ENCODE peak calls at places on chromosomes 1 and 21, in six cellular contexts. One of them, this sample, is unnamed. For H3K27me3, the result is how much of the 10 kb centered on the place peaks cover.

GRCh38 chr1:61093525-61094137 is 11.3 kb downstream of the NFIA start:
- DNase-seq in DND-41: no peak
- DNase-seq in stomach: no peak
- DNase-seq in GM06990: no peak
- DNase-seq in heart left ventricle: no peak
- DNase-seq in neural progenitor cell: peak
- DNase-seq in this sample: no peak

GRCh38 chr1:241632987-241633386 is 7.2 kb downstream of the CHML start:
- DNase-seq in neural progenitor cell: no peak
- DNase-seq in GM06990: no peak
- DNase-seq in heart left ventricle: no peak
- DNase-seq in stomach: no peak
- DNase-seq in DND-41: no peak
- DNase-seq in this sample: no peak

GRCh38 chr1:116330342-116330652 is 42.7 kb upstream of the ATP1A1 start:
- DNase-seq in heart left ventricle: no peak
- DNase-seq in neural progenitor cell: no peak
- DNase-seq in GM06990: no peak
- DNase-seq in DND-41: no peak
- DNase-seq in stomach: peak
- DNase-seq in this sample: no peak

GRCh38 chr1:217525773-217526490 is 105.0 kb downstream of the GPATCH2 start:
- DNase-seq in GM06990: no peak
- DNase-seq in neural progenitor cell: no peak
- DNase-seq in heart left ventricle: no peak
- DNase-seq in stomach: no peak
- DNase-seq in DND-41: no peak
- DNase-seq in this sample: no peak

GRCh38 chr1:15835205-15835740 is 12.2 kb upstream of the SPEN start:
- DNase-seq in stomach: no peak
- DNase-seq in GM06990: no peak
- DNase-seq in DND-41: no peak
- DNase-seq in neural progenitor cell: peak
- DNase-seq in heart left ventricle: no peak
- DNase-seq in this sample: no peak

GRCh38 chr1:218760601-218761570 is 412.8 kb upstream of the LYPLAL1 start:
- DNase-seq in DND-41: no peak
- DNase-seq in heart left ventricle: no peak
- DNase-seq in stomach: no peak
- DNase-seq in GM06990: no peak
- DNase-seq in neural progenitor cell: no peak
- DNase-seq in this sample: no peak

GRCh38 chr1:163060343-163061007 is 8.7 kb upstream of the RGS4 start:
- DNase-seq in GM06990: no peak
- DNase-seq in heart left ventricle: no peak
- DNase-seq in neural progenitor cell: no peak
- DNase-seq in DND-41: no peak
- DNase-seq in stomach: no peak
- DNase-seq in this sample: no peak

GRCh38 chr21:42153046-42153685 is 65.8 kb upstream of the ABCG1 start:
- DNase-seq in stomach: no peak
- DNase-seq in heart left ventricle: no peak
- DNase-seq in DND-41: no peak
- DNase-seq in neural progenitor cell: no peak
- DNase-seq in GM06990: no peak
- DNase-seq in this sample: no peak

GRCh38 chr1:20603473-20604464 is 14.9 kb downstream of the CDA start:
- DNase-seq in heart left ventricle: no peak
- DNase-seq in stomach: no peak
- DNase-seq in DND-41: no peak
- DNase-seq in neural progenitor cell: no peak
- DNase-seq in GM06990: no peak
- DNase-seq in this sample: no peak

GRCh38 chr1:221602866-221603265 is 139.0 kb downstream of the DUSP10 start:
- DNase-seq in DND-41: no peak
- DNase-seq in stomach: no peak
- DNase-seq in heart left ventricle: no peak
- DNase-seq in GM06990: no peak
- DNase-seq in neural progenitor cell: no peak
- DNase-seq in this sample: no peak

GRCh38 chr1:36391271-36391670 is 5.5 kb upstream of the STK40 start:
- DNase-seq in GM06990: no peak
- DNase-seq in DND-41: no peak
- DNase-seq in neural progenitor cell: no peak
- DNase-seq in heart left ventricle: no peak
- DNase-seq in stomach: no peak
- DNase-seq in this sample: no peak

GRCh38 chr1:99520121-99520520 is 125.8 kb upstream of the PALMD start:
- DNase-seq in neural progenitor cell: no peak
- DNase-seq in GM06990: no peak
- DNase-seq in DND-41: no peak
- DNase-seq in stomach: no peak
- DNase-seq in heart left ventricle: no peak
- DNase-seq in this sample: no peak

GRCh38 chr1:112309499-112309898 is 86.5 kb upstream of the CTTNBP2NL start:
- DNase-seq in DND-41: no peak
- DNase-seq in GM06990: no peak
- DNase-seq in neural progenitor cell: no peak
- DNase-seq in stomach: no peak
- DNase-seq in heart left ventricle: no peak
- DNase-seq in this sample: no peak

DNA sequence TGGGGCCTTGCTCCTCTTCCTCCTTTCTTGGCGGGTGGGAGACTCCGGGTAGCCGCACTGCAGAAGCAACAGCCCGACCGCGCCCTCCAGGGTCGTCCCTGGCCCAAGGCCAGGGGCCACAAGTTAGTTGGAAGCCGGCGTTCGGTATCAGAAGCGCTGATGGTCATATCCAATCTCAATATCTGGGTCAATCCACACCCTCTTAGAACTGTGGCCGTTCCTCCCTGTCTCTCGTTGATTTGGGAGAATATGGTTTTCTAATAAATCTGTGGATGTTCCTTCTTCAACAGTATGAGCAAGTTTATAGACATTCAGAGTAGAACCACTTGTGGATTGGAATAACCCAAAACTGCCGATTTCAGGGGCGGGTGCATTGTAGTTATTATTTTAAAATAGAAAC is 2.5 kb downstream of the OLIG2 start:
- DNase-seq in neural progenitor cell: no peak
- DNase-seq in stomach: no peak
- DNase-seq in DND-41: no peak
- DNase-seq in GM06990: no peak
- DNase-seq in heart left ventricle: no peak
- DNase-seq in this sample: no peak
- H3K27me3 ChIP-seq in neural progenitor cell: half or more
- H3K27me3 ChIP-seq in stomach: half or more
- H3K27me3 ChIP-seq in DND-41: under half
- H3K27me3 ChIP-seq in GM06990: under half
- H3K27me3 ChIP-seq in heart left ventricle: half or more
- H3K27me3 ChIP-seq in this sample: half or more

DNA sequence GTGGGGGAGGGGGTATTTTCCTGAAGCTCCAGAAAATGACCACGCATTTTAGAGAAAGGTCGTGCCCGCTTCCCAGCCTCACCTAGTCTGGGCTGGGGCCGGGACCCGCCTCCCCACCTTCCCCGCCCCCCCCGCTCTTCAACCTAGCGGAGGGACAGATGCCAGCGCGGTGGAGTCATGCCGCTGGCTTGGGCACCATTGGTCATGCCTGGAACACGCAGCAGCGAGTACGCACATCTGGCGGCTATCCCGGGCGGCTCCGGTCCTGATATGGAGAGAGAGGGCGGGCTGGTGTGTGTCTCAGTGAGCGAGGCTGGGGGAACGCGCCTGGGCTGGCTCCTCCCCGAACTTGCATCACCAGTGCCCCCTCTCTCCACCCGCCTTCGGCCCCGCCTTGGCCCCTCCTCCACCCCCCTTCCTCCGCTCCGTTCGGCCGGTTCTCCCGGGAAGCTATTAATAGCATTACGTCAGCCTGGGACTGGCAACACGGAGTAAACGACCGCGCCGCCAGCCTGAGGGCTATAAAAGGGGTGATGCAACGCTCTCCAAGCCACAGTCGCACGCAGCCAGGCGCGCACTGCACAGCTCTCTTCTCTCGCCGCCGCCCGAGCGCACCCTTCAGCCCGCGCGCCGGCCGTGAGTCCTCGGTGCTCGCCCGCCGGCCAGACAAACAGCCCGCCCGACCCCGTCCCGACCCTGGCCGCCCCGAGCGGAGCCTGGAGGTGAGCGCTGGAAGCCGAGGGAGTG is at the start of gene ATF3:
- DNase-seq in GM06990: peak
- DNase-seq in heart left ventricle: peak
- DNase-seq in neural progenitor cell: peak
- DNase-seq in stomach: peak
- DNase-seq in DND-41: peak
- DNase-seq in this sample: peak
- H3K27me3 ChIP-seq in GM06990: under half
- H3K27me3 ChIP-seq in heart left ventricle: under half
- H3K27me3 ChIP-seq in neural progenitor cell: half or more
- H3K27me3 ChIP-seq in stomach: under half
- H3K27me3 ChIP-seq in DND-41: half or more
- H3K27me3 ChIP-seq in this sample: under half

GRCh38 chr1:110673805-110674336 is 869 bp downstream of the KCNA3 start:
- DNase-seq in stomach: no peak
- DNase-seq in heart left ventricle: no peak
- DNase-seq in DND-41: peak
- DNase-seq in neural progenitor cell: no peak
- DNase-seq in GM06990: no peak
- DNase-seq in this sample: no peak

GRCh38 chr1:110673197-110673701 is 1.5 kb downstream of the KCNA3 start:
- DNase-seq in DND-41: peak
- DNase-seq in GM06990: peak
- DNase-seq in heart left ventricle: peak
- DNase-seq in neural progenitor cell: no peak
- DNase-seq in stomach: no peak
- DNase-seq in this sample: no peak

GRCh38 chr1:110672753-110673108 is 2.0 kb downstream of the KCNA3 start:
- DNase-seq in heart left ventricle: no peak
- DNase-seq in DND-41: peak
- DNase-seq in neural progenitor cell: no peak
- DNase-seq in stomach: no peak
- DNase-seq in GM06990: peak
- DNase-seq in this sample: no peak

GRCh38 chr1:110675060-110675791 is 486 bp upstream of the KCNA3 start:
- DNase-seq in heart left ventricle: peak
- DNase-seq in DND-41: no peak
- DNase-seq in neural progenitor cell: peak
- DNase-seq in GM06990: no peak
- DNase-seq in stomach: no peak
- DNase-seq in this sample: no peak

GRCh38 chr1:110674337-110675059 is at the start of gene KCNA3:
- DNase-seq in GM06990: peak
- DNase-seq in heart left ventricle: peak
- DNase-seq in neural progenitor cell: peak
- DNase-seq in stomach: peak
- DNase-seq in DND-41: peak
- DNase-seq in this sample: no peak
- H3K27me3 ChIP-seq in GM06990: under half
- H3K27me3 ChIP-seq in heart left ventricle: half or more
- H3K27me3 ChIP-seq in neural progenitor cell: half or more
- H3K27me3 ChIP-seq in stomach: under half
- H3K27me3 ChIP-seq in DND-41: under half
- H3K27me3 ChIP-seq in this sample: under half

GRCh38 chr1:53378932-53379661 is 51.2 kb upstream of the LRP8 start:
- DNase-seq in GM06990: no peak
- DNase-seq in stomach: no peak
- DNase-seq in neural progenitor cell: no peak
- DNase-seq in DND-41: no peak
- DNase-seq in heart left ventricle: no peak
- DNase-seq in this sample: no peak

GRCh38 chr1:53377438-53377841 is 49.6 kb upstream of the LRP8 start:
- DNase-seq in stomach: peak
- DNase-seq in GM06990: no peak
- DNase-seq in neural progenitor cell: no peak
- DNase-seq in DND-41: no peak
- DNase-seq in heart left ventricle: no peak
- DNase-seq in this sample: no peak

GRCh38 chr1:53380296-53380695 is 52.4 kb upstream of the LRP8 start:
- DNase-seq in neural progenitor cell: no peak
- DNase-seq in DND-41: no peak
- DNase-seq in heart left ventricle: no peak
- DNase-seq in stomach: no peak
- DNase-seq in GM06990: no peak
- DNase-seq in this sample: no peak

GRCh38 chr1:53378061-53378460 is 50.2 kb upstream of the LRP8 start:
- DNase-seq in GM06990: no peak
- DNase-seq in heart left ventricle: no peak
- DNase-seq in stomach: no peak
- DNase-seq in DND-41: no peak
- DNase-seq in neural progenitor cell: no peak
- DNase-seq in this sample: no peak

GRCh38 chr1:53379662-53380002 is 51.8 kb upstream of the LRP8 start:
- DNase-seq in neural progenitor cell: no peak
- DNase-seq in GM06990: no peak
- DNase-seq in stomach: no peak
- DNase-seq in DND-41: no peak
- DNase-seq in heart left ventricle: no peak
- DNase-seq in this sample: no peak
- H3K27me3 ChIP-seq in neural progenitor cell: under half
- H3K27me3 ChIP-seq in GM06990: under half
- H3K27me3 ChIP-seq in stomach: under half
- H3K27me3 ChIP-seq in DND-41: under half
- H3K27me3 ChIP-seq in heart left ventricle: under half
- H3K27me3 ChIP-seq in this sample: under half

GRCh38 chr1:44390277-44390676 is 14.8 kb upstream of the RNF220 start:
- DNase-seq in heart left ventricle: no peak
- DNase-seq in DND-41: no peak
- DNase-seq in stomach: no peak
- DNase-seq in neural progenitor cell: no peak
- DNase-seq in GM06990: no peak
- DNase-seq in this sample: no peak
- H3K27me3 ChIP-seq in heart left ventricle: under half
- H3K27me3 ChIP-seq in DND-41: under half
- H3K27me3 ChIP-seq in stomach: under half
- H3K27me3 ChIP-seq in neural progenitor cell: half or more
- H3K27me3 ChIP-seq in GM06990: under half
- H3K27me3 ChIP-seq in this sample: under half

GRCh38 chr1:167127236-167127635 is 33.4 kb downstream of the STYXL2 start:
- DNase-seq in stomach: no peak
- DNase-seq in GM06990: no peak
- DNase-seq in neural progenitor cell: no peak
- DNase-seq in heart left ventricle: no peak
- DNase-seq in DND-41: no peak
- DNase-seq in this sample: no peak
- H3K27me3 ChIP-seq in stomach: under half
- H3K27me3 ChIP-seq in GM06990: under half
- H3K27me3 ChIP-seq in neural progenitor cell: under half
- H3K27me3 ChIP-seq in heart left ventricle: under half
- H3K27me3 ChIP-seq in DND-41: under half
- H3K27me3 ChIP-seq in this sample: under half